ENCODE peak calls at places on chromosome 5, in nine cellular contexts. D is H1, R is PC-3, P is lung, C is MM.1S, J is A549, S is H9, G is kidney, B is GM23338. Y is an unnamed sample.

GRCh38 chr5:179313849-179314521 is 31.3 kb downstream of the ADAMTS2 start:
- DNase-seq in P (peak; percentile 57), R (no peak), B (no peak), G (peak; percentile 90), C (no peak), S (no peak), D (no peak), J (no peak), Y (no peak)

GRCh38 chr5:137606401-137606800 is 107.3 kb upstream of the SPOCK1 start:
- DNase-seq in B (no peak), C (no peak), J (no peak), P (no peak), G (no peak), S (no peak), R (no peak), D (no peak), Y (no peak)

GRCh38 chr5:76305264-76305663 is 97.8 kb upstream of the IQGAP2 start:
- DNase-seq in B (no peak), D (no peak), S (no peak), C (no peak), G (no peak), P (no peak), J (no peak), R (no peak), Y (no peak)

GRCh38 chr5:134524219-134524825 is 1.1 kb upstream of the JADE2 start:
- DNase-seq in R (peak; percentile 69), J (peak; percentile 88), P (peak; percentile 87), D (peak; percentile 84), G (peak; percentile 96), C (peak; percentile 70), B (peak; percentile 97), S (peak; percentile 91), Y (no peak)

GRCh38 chr5:66596791-66597757 is 881 bp downstream of the MAST4 start:
- DNase-seq in S (peak; percentile 65), D (no peak), J (peak; percentile 23), B (peak; percentile 53), G (peak; percentile 83), P (peak; percentile 52), R (no peak), C (peak; percentile 31), Y (no peak)

GRCh38 chr5:138336952-138337684 is 948 bp upstream of the FAM53C start:
- DNase-seq in G (no peak), J (peak; percentile 87), P (peak; percentile 81), C (no peak), D (no peak), R (no peak), S (no peak), B (peak; percentile 90), Y (peak; percentile 90)

GRCh38 chr5:178322736-178323540 is 90.3 kb upstream of the PHYKPL start:
- DNase-seq in C (no peak), J (no peak), R (no peak), B (no peak), S (no peak), G (peak; percentile 48), P (no peak), D (no peak), Y (no peak)

GRCh38 chr5:134247411-134247810 is 21.5 kb upstream of the PPP2CA start:
- DNase-seq in D (no peak), P (no peak), B (no peak), C (no peak), G (no peak), R (peak; percentile 91), J (peak; percentile 74), S (no peak), Y (peak; percentile 91)

GRCh38 chr5:77015938-77016569 is 14.2 kb upstream of the AGGF1 start:
- DNase-seq in J (peak; percentile 78), P (no peak), B (peak; percentile 67), R (peak; percentile 62), G (no peak), S (peak; percentile 29), D (no peak), C (peak; percentile 50), Y (peak; percentile 39)

GRCh38 chr5:9655641-9656040 is 25.5 kb upstream of the TAS2R1 start:
- DNase-seq in P (no peak), J (no peak), S (no peak), R (no peak), G (no peak), B (no peak), D (no peak), C (no peak), Y (no peak)

GRCh38 chr5:94802450-94802849 is 184.0 kb downstream of the SLF1 start:
- DNase-seq in P (no peak), B (peak; percentile 70), C (no peak), D (no peak), J (no peak), R (peak; percentile 3), G (no peak), S (no peak), Y (no peak)

GRCh38 chr5:114362197-114362976 is 517 bp downstream of the KCNN2 start:
- DNase-seq in S (no peak), C (peak; percentile 60), G (peak; percentile 75), R (no peak), D (no peak), P (no peak), J (peak; percentile 20), B (peak; percentile 68), Y (no peak)

DNA sequence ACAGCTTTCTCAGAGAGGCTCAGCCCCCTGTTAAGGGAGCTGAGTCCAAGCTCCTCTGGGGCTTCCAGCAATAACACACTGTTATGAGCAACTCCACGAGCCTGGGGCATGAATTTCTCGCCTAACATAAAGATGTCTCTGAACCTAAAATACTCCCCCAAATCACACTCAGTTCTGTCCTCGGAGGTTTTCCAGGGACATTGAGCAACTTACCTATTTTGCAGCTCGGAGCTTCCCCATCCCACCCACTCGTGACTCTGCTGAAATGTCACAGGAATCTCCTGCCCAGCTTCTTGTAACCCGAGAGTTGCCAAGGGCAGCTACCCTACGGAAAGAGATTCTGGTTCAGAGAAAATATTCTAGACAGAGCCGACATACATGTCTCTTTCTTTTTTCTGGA is 47.1 kb upstream of the SMIM23 start:
- DNase-seq in G (no peak), J (no peak), R (no peak), D (no peak), B (no peak), S (no peak), P (no peak), C (no peak), Y (no peak)
- H3K4me1 ChIP-seq in G (no peaks in the 10 kb centered on the region), J (no peaks in the 10 kb centered on the region), R (no peaks in the 10 kb centered on the region), D (peaks cover 3% of the 10 kb centered on the region), B (no peaks in the 10 kb centered on the region), S (no peaks in the 10 kb centered on the region), P (peaks cover 3% of the 10 kb centered on the region), C (peaks cover 11% of the 10 kb centered on the region), Y (no peaks in the 10 kb centered on the region)

GRCh38 chr5:175712313-175712680 is 54.4 kb downstream of the HRH2 start:
- DNase-seq in R (no peak), D (no peak), P (no peak), G (no peak), S (no peak), C (no peak), J (no peak), B (no peak), Y (no peak)
- TF ChIP-seq CTCF in R (no peak), D (no peak), P (no peak), G (no peak), S (no peak), C (no peak), J (no peak), B (no peak), Y (no peak)

GRCh38 chr5:181221792-181222629 is 1.1 kb upstream of the TRIM41 start:
- DNase-seq in P (peak; percentile 91), G (peak; percentile 96), B (peak; percentile 92), J (peak; percentile 98), C (peak; percentile 92), S (peak; percentile 97), D (peak; percentile 95), R (peak; percentile 98), Y (peak; percentile 99)

GRCh38 chr5:181223729-181224389 is 778 bp downstream of the TRIM41 start:
- DNase-seq in D (no peak), C (no peak), R (no peak), J (no peak), G (peak; percentile 92), B (peak; percentile 94), S (peak; percentile 89), P (no peak), Y (no peak)

GRCh38 chr5:181221105-181221791 is 1.8 kb upstream of the TRIM41 start:
- DNase-seq in C (peak; percentile 21), R (no peak), G (no peak), P (no peak), D (no peak), J (no peak), S (no peak), B (peak; percentile 47), Y (no peak)

GRCh38 chr5:181223041-181223728 is at the start of gene TRIM41:
- DNase-seq in P (peak; percentile 98), D (peak; percentile 97), B (peak; percentile 99), C (peak; percentile 99), G (peak; percentile 100), R (peak; percentile 97), J (peak; percentile 99), S (peak; percentile 99), Y (peak; percentile 94)

GRCh38 chr5:181222630-181223040 is 446 bp upstream of the TRIM41 start:
- DNase-seq in B (no peak), G (no peak), P (no peak), J (no peak), C (no peak), S (no peak), R (no peak), D (no peak), Y (no peak)
- H3K4me1 ChIP-seq in B (peaks cover 12% of the 10 kb centered on the region), G (peaks cover 9% of the 10 kb centered on the region), P (no peaks in the 10 kb centered on the region), J (peaks cover 16% of the 10 kb centered on the region), C (peaks cover 19% of the 10 kb centered on the region), S (no peaks in the 10 kb centered on the region), R (peaks cover 29% of the 10 kb centered on the region), D (no peaks in the 10 kb centered on the region), Y (peaks cover 25% of the 10 kb centered on the region)

DNA sequence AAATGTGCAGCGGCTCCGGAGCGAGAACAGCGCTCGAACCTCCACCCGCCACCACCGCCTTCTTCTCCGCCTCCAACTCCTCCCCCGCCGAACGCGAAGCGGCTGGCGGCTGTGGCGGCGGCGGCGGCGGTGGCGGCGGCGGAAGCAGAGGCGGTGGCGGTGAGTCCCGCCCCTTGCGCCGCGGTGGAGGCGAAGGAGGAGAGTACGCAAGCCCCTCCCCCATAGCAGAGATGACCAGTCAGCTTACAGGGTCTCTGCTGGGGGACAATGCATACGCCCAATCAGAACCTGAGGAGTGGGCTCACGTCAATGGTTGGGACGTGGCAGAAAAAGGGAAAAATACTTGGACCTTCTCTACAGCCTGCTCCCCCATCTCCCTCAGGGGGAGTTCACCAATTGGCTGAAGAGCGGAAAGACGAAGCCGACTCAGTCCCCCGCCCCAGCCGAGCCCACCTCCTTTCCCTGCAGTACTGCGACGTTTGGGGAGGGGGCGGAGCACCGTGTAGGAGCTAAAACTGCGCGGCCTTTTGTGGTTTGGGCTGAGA is at the start of gene PJA2:
- DNase-seq in G (peak; percentile 100), D (peak; percentile 99), C (peak; percentile 97), B (peak; percentile 100), R (peak; percentile 99), J (peak; percentile 100), S (peak; percentile 99), P (peak; percentile 99), Y (peak; percentile 99)
- TF ChIP-seq CTCF in G (no peak), D (peak; percentile 17), C (peak; percentile 6), B (no peak), R (no peak), J (no peak), S (peak; percentile 31), P (no peak), Y (no peak)